ENCODE peak calls at places on chromosome 1, in seven cellular contexts. F, Q, B, A, I, M and L are unnamed samples.

GRCh38 chr1:93692983-93693591 is 11.4 kb upstream of the BCAR3 start:
- DNase-seq in M (no peak), B (peak; percentile 63), A (peak; percentile 89), F (no peak), I (peak; percentile 97), Q (peak; percentile 9), L (peak; percentile 19)

GRCh38 chr1:32774950-32775634 is 42.1 kb downstream of the YARS1 start:
- DNase-seq in Q (peak; percentile 29), M (no peak), I (peak; percentile 74), B (no peak), F (no peak), A (peak; percentile 74), L (no peak)

GRCh38 chr1:172746091-172746949 is 87.4 kb downstream of the FASLG start:
- DNase-seq in I (peak; percentile 100), B (no peak), M (peak; percentile 24), A (peak; percentile 98), F (peak; percentile 63), Q (no peak), L (no peak)

GRCh38 chr1:231028676-231029075 is 11.4 kb downstream of the FAM89A start:
- DNase-seq in I (no peak), M (no peak), Q (no peak), F (no peak), B (no peak), A (no peak), L (no peak)

GRCh38 chr1:206447079-206447780 is 23.0 kb upstream of the IKBKE start:
- DNase-seq in B (no peak), F (no peak), A (no peak), Q (no peak), I (no peak), M (no peak), L (no peak)

GRCh38 chr1:207910678-207911354 is at the start of gene CD34:
- DNase-seq in I (no peak), A (no peak), Q (peak; percentile 38), M (no peak), B (no peak), F (no peak), L (no peak)

GRCh38 chr1:70553192-70553956 is 142.3 kb downstream of the CTH start:
- DNase-seq in M (no peak), Q (no peak), B (no peak), I (no peak), A (no peak), F (no peak), L (no peak)

GRCh38 chr1:86380257-86380861 is 15.8 kb downstream of the ODF2L start:
- DNase-seq in A (peak; percentile 73), Q (peak; percentile 18), I (peak; percentile 83), F (no peak), M (no peak), B (no peak), L (no peak)

GRCh38 chr1:201850053-201850397 is 21.1 kb downstream of the IPO9 start:
- DNase-seq in F (no peak), B (no peak), Q (peak; percentile 14), A (peak; percentile 97), I (peak; percentile 82), M (no peak), L (no peak)

GRCh38 chr1:112790920-112791722 is 76.0 kb upstream of the PPM1J start:
- DNase-seq in B (no peak), A (peak; percentile 7), I (no peak), M (no peak), F (no peak), Q (no peak), L (no peak)